ENCODE peak calls at places on chromosome 6, in seven cellular contexts. One of them, this sample, is unnamed.

GRCh38 chr6:160750276-160750689 is 48.2 kb downstream of the PLG start:
- DNase-seq in aorta: no peak
- DNase-seq in skeletal muscle cell: no peak
- DNase-seq in fibroblast of pulmonary artery: no peak
- DNase-seq in foreskin fibroblast: no peak
- DNase-seq in GM23338: peak; percentile 85
- DNase-seq in lower lobe of right lung: no peak
- DNase-seq in this sample: no peak

GRCh38 chr6:92779758-92780157 is 639.6 kb downstream of the EPHA7 start:
- DNase-seq in lower lobe of right lung: peak; percentile 47
- DNase-seq in fibroblast of pulmonary artery: peak; percentile 62
- DNase-seq in foreskin fibroblast: peak; percentile 46
- DNase-seq in aorta: no peak
- DNase-seq in skeletal muscle cell: peak; percentile 50
- DNase-seq in GM23338: no peak
- DNase-seq in this sample: no peak

GRCh38 chr6:27178001-27178730 is 69.3 kb upstream of the PRSS16 start:
- DNase-seq in GM23338: peak; percentile 85
- DNase-seq in lower lobe of right lung: no peak
- DNase-seq in fibroblast of pulmonary artery: peak; percentile 93
- DNase-seq in aorta: peak; percentile 73
- DNase-seq in foreskin fibroblast: peak; percentile 90
- DNase-seq in skeletal muscle cell: peak; percentile 77
- DNase-seq in this sample: peak; percentile 83

GRCh38 chr6:4599924-4600323 is 176.3 kb upstream of the CDYL start:
- DNase-seq in aorta: no peak
- DNase-seq in GM23338: no peak
- DNase-seq in fibroblast of pulmonary artery: peak; percentile 94
- DNase-seq in lower lobe of right lung: no peak
- DNase-seq in foreskin fibroblast: peak; percentile 37
- DNase-seq in skeletal muscle cell: peak; percentile 83
- DNase-seq in this sample: no peak

GRCh38 chr6:79468116-79468515 is 69.1 kb downstream of the LCA5 start:
- DNase-seq in lower lobe of right lung: no peak
- DNase-seq in aorta: no peak
- DNase-seq in foreskin fibroblast: peak; percentile 78
- DNase-seq in fibroblast of pulmonary artery: peak; percentile 36
- DNase-seq in skeletal muscle cell: no peak
- DNase-seq in GM23338: no peak
- DNase-seq in this sample: no peak

GRCh38 chr6:161744211-161745067 is 470.6 kb upstream of the AGPAT4 start:
- DNase-seq in GM23338: no peak
- DNase-seq in skeletal muscle cell: no peak
- DNase-seq in foreskin fibroblast: peak; percentile 49
- DNase-seq in lower lobe of right lung: no peak
- DNase-seq in aorta: no peak
- DNase-seq in fibroblast of pulmonary artery: no peak
- DNase-seq in this sample: no peak

GRCh38 chr6:48032156-48032555 is 78.8 kb downstream of the PTCHD4 start:
- DNase-seq in lower lobe of right lung: no peak
- DNase-seq in foreskin fibroblast: peak; percentile 91
- DNase-seq in aorta: no peak
- DNase-seq in skeletal muscle cell: peak; percentile 89
- DNase-seq in fibroblast of pulmonary artery: peak; percentile 77
- DNase-seq in GM23338: no peak
- DNase-seq in this sample: no peak

GRCh38 chr6:96836579-96837137 is 619 bp downstream of the GPR63 start:
- DNase-seq in fibroblast of pulmonary artery: peak; percentile 21
- DNase-seq in GM23338: peak; percentile 32
- DNase-seq in foreskin fibroblast: peak; percentile 50
- DNase-seq in aorta: no peak
- DNase-seq in lower lobe of right lung: no peak
- DNase-seq in skeletal muscle cell: no peak
- DNase-seq in this sample: no peak

GRCh38 chr6:170280689-170281045 is 10.2 kb downstream of the DLL1 start:
- DNase-seq in lower lobe of right lung: no peak
- DNase-seq in aorta: no peak
- DNase-seq in foreskin fibroblast: no peak
- DNase-seq in GM23338: no peak
- DNase-seq in skeletal muscle cell: no peak
- DNase-seq in fibroblast of pulmonary artery: no peak
- DNase-seq in this sample: no peak

GRCh38 chr6:42525132-42525531 is 38.7 kb upstream of the UBR2 start:
- DNase-seq in fibroblast of pulmonary artery: no peak
- DNase-seq in foreskin fibroblast: no peak
- DNase-seq in lower lobe of right lung: no peak
- DNase-seq in GM23338: no peak
- DNase-seq in aorta: no peak
- DNase-seq in skeletal muscle cell: no peak
- DNase-seq in this sample: no peak

GRCh38 chr6:28657756-28658465 is 132.2 kb downstream of the GPX5 start:
- DNase-seq in fibroblast of pulmonary artery: peak; percentile 80
- DNase-seq in lower lobe of right lung: no peak
- DNase-seq in foreskin fibroblast: peak; percentile 83
- DNase-seq in skeletal muscle cell: no peak
- DNase-seq in GM23338: peak; percentile 77
- DNase-seq in aorta: no peak
- DNase-seq in this sample: no peak

GRCh38 chr6:28656715-28657114 is 131.0 kb downstream of the GPX5 start:
- DNase-seq in aorta: no peak
- DNase-seq in lower lobe of right lung: no peak
- DNase-seq in GM23338: no peak
- DNase-seq in skeletal muscle cell: no peak
- DNase-seq in fibroblast of pulmonary artery: no peak
- DNase-seq in foreskin fibroblast: no peak
- DNase-seq in this sample: no peak

GRCh38 chr6:28659250-28659566 is 133.5 kb downstream of the GPX5 start:
- DNase-seq in aorta: no peak
- DNase-seq in GM23338: no peak
- DNase-seq in skeletal muscle cell: no peak
- DNase-seq in foreskin fibroblast: no peak
- DNase-seq in fibroblast of pulmonary artery: no peak
- DNase-seq in lower lobe of right lung: no peak
- DNase-seq in this sample: no peak

GRCh38 chr6:28658475-28659249 is 133.0 kb downstream of the GPX5 start:
- DNase-seq in lower lobe of right lung: no peak
- DNase-seq in skeletal muscle cell: no peak
- DNase-seq in fibroblast of pulmonary artery: no peak
- DNase-seq in foreskin fibroblast: no peak
- DNase-seq in GM23338: peak; percentile 54
- DNase-seq in aorta: no peak
- DNase-seq in this sample: no peak

DNA sequence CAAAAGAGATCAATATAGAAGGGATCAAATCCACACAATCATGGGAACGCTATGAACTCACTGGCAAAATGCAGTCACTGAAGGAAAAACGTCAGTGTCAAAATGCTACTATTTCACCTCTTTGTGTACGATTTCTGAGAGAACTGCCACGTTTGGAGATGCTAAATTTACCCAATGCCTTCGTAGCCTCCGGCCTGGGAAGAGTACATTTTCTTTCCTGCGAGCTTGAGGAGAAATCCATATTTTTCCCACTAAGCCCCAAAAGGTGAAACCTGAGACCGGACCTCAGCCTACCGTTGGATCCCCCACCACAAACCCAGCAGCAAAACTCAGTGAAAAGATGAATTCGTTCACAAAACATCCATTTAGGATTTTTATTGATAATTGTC is 131.7 kb downstream of the GPX5 start:
- DNase-seq in foreskin fibroblast: peak; percentile 28
- DNase-seq in aorta: no peak
- DNase-seq in lower lobe of right lung: no peak
- DNase-seq in fibroblast of pulmonary artery: no peak
- DNase-seq in GM23338: no peak
- DNase-seq in skeletal muscle cell: no peak
- DNase-seq in this sample: no peak
- H3K4me3 ChIP-seq in foreskin fibroblast: peak overlapping the region; percentile 66
- H3K4me3 ChIP-seq in aorta: peak overlapping the region; percentile 48
- H3K4me3 ChIP-seq in lower lobe of right lung: peak overlapping the region; percentile 38
- H3K4me3 ChIP-seq in fibroblast of pulmonary artery: peak overlapping the region; percentile 57
- H3K4me3 ChIP-seq in GM23338: peak overlapping the region; percentile 73
- H3K4me3 ChIP-seq in skeletal muscle cell: peak overlapping the region; percentile 49
- H3K4me3 ChIP-seq in this sample: peak overlapping the region; percentile 48

GRCh38 chr6:30612687-30613248 is 4.3 kb downstream of the PPP1R10 start:
- DNase-seq in GM23338: no peak
- DNase-seq in skeletal muscle cell: no peak
- DNase-seq in aorta: no peak
- DNase-seq in lower lobe of right lung: no peak
- DNase-seq in fibroblast of pulmonary artery: peak; percentile 37
- DNase-seq in foreskin fibroblast: peak; percentile 65
- DNase-seq in this sample: no peak

GRCh38 chr6:30614843-30615218 is 2.2 kb downstream of the PPP1R10 start:
- DNase-seq in lower lobe of right lung: peak; percentile 80
- DNase-seq in foreskin fibroblast: peak; percentile 97
- DNase-seq in aorta: peak; percentile 91
- DNase-seq in GM23338: peak; percentile 99
- DNase-seq in fibroblast of pulmonary artery: peak; percentile 99
- DNase-seq in skeletal muscle cell: peak; percentile 90
- DNase-seq in this sample: peak; percentile 94

GRCh38 chr6:30612213-30612612 is 4.8 kb downstream of the PPP1R10 start:
- DNase-seq in foreskin fibroblast: peak; percentile 68
- DNase-seq in fibroblast of pulmonary artery: peak; percentile 56
- DNase-seq in GM23338: no peak
- DNase-seq in lower lobe of right lung: no peak
- DNase-seq in skeletal muscle cell: no peak
- DNase-seq in aorta: no peak
- DNase-seq in this sample: no peak

GRCh38 chr6:30614044-30614842 is 2.8 kb downstream of the PPP1R10 start:
- DNase-seq in aorta: no peak
- DNase-seq in fibroblast of pulmonary artery: no peak
- DNase-seq in skeletal muscle cell: no peak
- DNase-seq in GM23338: no peak
- DNase-seq in lower lobe of right lung: no peak
- DNase-seq in foreskin fibroblast: no peak
- DNase-seq in this sample: no peak

DNA sequence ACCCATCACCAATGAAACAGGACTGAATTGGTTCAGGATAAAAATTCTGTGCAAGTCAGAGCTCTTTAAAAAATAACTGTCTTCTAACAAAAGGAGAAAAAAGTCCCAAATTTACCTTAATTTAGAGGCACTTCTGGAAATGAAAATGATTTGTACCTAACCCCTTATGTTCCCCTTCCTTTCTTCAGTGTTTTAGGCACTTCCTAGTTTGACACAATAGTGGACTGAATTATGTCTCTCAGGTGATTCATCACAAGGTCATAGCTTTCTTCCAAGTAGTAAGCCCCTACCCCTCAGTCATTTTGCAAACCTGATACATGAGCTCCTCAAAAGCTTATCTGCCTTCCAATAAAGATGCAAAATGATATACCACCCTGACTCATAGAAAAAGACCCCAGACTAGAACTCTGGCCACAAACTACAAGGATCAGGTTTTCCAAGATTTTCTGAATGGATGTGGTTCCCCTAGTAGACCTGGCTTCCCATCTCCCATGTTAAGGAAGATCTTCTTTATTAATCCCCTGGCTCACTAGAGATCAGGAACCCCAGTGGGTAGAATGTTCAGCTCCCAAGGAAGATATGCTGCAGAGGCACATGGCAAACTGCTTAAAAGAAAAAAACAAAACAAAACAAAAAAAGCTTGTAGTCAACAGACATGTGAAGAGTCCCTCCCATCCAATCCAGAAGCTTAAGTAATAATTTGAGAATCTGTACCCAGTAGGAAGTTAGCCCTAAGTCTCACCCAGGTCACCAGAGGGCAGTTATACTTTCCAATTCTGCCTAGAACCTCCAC is 3.6 kb downstream of the PPP1R10 start:
- DNase-seq in lower lobe of right lung: no peak
- DNase-seq in aorta: no peak
- DNase-seq in fibroblast of pulmonary artery: no peak
- DNase-seq in GM23338: no peak
- DNase-seq in skeletal muscle cell: no peak
- DNase-seq in foreskin fibroblast: peak; percentile 54
- DNase-seq in this sample: peak; percentile 5
- H3K4me3 ChIP-seq in lower lobe of right lung: no peak overlapping the region
- H3K4me3 ChIP-seq in aorta: no peak overlapping the region
- H3K4me3 ChIP-seq in fibroblast of pulmonary artery: peak overlapping the region; percentile 90
- H3K4me3 ChIP-seq in GM23338: peak overlapping the region; percentile 44
- H3K4me3 ChIP-seq in skeletal muscle cell: no peak overlapping the region
- H3K4me3 ChIP-seq in foreskin fibroblast: peak overlapping the region; percentile 99
- H3K4me3 ChIP-seq in this sample: peak overlapping the region; percentile 87

GRCh38 chr6:123803456-123803861 is 206 bp upstream of the NKAIN2 start:
- DNase-seq in foreskin fibroblast: no peak
- DNase-seq in lower lobe of right lung: no peak
- DNase-seq in aorta: no peak
- DNase-seq in fibroblast of pulmonary artery: no peak
- DNase-seq in skeletal muscle cell: no peak
- DNase-seq in GM23338: peak; percentile 52
- DNase-seq in this sample: no peak
- H3K4me3 ChIP-seq in foreskin fibroblast: peak overlapping the region; percentile 47
- H3K4me3 ChIP-seq in lower lobe of right lung: peak overlapping the region; percentile 50
- H3K4me3 ChIP-seq in aorta: peak overlapping the region; percentile 0
- H3K4me3 ChIP-seq in fibroblast of pulmonary artery: peak overlapping the region; percentile 46
- H3K4me3 ChIP-seq in skeletal muscle cell: peak overlapping the region; percentile 60
- H3K4me3 ChIP-seq in GM23338: peak overlapping the region; percentile 85
- H3K4me3 ChIP-seq in this sample: peak overlapping the region; percentile 72

GRCh38 chr6:108115598-108116058 is 41.1 kb upstream of the OSTM1 start:
- DNase-seq in fibroblast of pulmonary artery: peak; percentile 51
- DNase-seq in lower lobe of right lung: peak; percentile 70
- DNase-seq in skeletal muscle cell: no peak
- DNase-seq in GM23338: peak; percentile 80
- DNase-seq in aorta: no peak
- DNase-seq in foreskin fibroblast: peak; percentile 51
- DNase-seq in this sample: peak; percentile 26

GRCh38 chr6:108118359-108118724 is 43.8 kb upstream of the OSTM1 start:
- DNase-seq in foreskin fibroblast: no peak
- DNase-seq in GM23338: no peak
- DNase-seq in lower lobe of right lung: no peak
- DNase-seq in aorta: no peak
- DNase-seq in skeletal muscle cell: no peak
- DNase-seq in fibroblast of pulmonary artery: no peak
- DNase-seq in this sample: no peak

GRCh38 chr6:108117427-108118358 is 43.2 kb upstream of the OSTM1 start:
- DNase-seq in skeletal muscle cell: no peak
- DNase-seq in GM23338: peak; percentile 88
- DNase-seq in foreskin fibroblast: peak; percentile 44
- DNase-seq in lower lobe of right lung: peak; percentile 69
- DNase-seq in fibroblast of pulmonary artery: no peak
- DNase-seq in aorta: peak; percentile 64
- DNase-seq in this sample: no peak

GRCh38 chr6:108116424-108116780 is 41.9 kb upstream of the OSTM1 start:
- DNase-seq in foreskin fibroblast: no peak
- DNase-seq in GM23338: no peak
- DNase-seq in aorta: no peak
- DNase-seq in lower lobe of right lung: no peak
- DNase-seq in skeletal muscle cell: no peak
- DNase-seq in fibroblast of pulmonary artery: no peak
- DNase-seq in this sample: no peak

DNA sequence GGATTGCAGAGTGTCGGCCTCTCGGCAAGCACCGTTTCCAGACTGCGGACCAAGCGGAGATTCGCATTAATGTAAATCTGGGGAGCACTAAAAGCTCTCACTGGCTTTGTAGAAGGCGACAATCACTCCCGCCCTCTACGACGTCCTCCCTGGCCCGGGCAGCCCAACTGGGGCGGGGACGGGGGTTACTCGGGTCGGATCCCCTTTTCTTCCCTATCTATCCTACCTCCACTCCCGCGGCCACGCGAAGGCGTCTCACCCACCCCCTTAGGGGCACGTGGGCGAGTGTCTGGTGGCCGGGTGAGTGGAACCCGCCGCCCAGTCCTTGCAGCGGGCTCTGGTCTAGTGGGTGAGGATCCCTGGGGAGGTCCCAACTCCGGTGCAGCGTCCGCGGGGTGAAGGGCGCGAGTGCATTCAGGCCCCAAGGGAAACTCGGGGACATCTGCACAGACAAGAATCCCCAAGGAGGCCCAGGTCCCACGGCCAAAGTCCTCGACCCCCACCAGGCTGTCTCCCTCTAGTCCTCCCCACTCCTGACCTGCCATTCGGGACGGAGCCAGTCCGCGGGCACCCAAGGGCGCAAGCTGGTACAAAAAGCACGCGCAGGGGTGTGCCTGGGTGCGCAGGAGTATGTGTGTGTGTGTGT is 42.4 kb upstream of the OSTM1 start:
- DNase-seq in foreskin fibroblast: no peak
- DNase-seq in GM23338: peak; percentile 55
- DNase-seq in fibroblast of pulmonary artery: no peak
- DNase-seq in aorta: no peak
- DNase-seq in lower lobe of right lung: no peak
- DNase-seq in skeletal muscle cell: no peak
- DNase-seq in this sample: no peak
- H3K4me3 ChIP-seq in foreskin fibroblast: no peak overlapping the region
- H3K4me3 ChIP-seq in GM23338: peak overlapping the region; percentile 64
- H3K4me3 ChIP-seq in fibroblast of pulmonary artery: no peak overlapping the region
- H3K4me3 ChIP-seq in aorta: no peak overlapping the region
- H3K4me3 ChIP-seq in lower lobe of right lung: peak overlapping the region; percentile 82
- H3K4me3 ChIP-seq in skeletal muscle cell: no peak overlapping the region
- H3K4me3 ChIP-seq in this sample: no peak overlapping the region

This sample was measured in tibial artery.